ENCODE peak calls at places on chromosome X, in five cellular contexts. Z, B, X, Y and N are unnamed samples.

GRCh38 chrX:80223922-80224579 is 196.2 kb upstream of the TENT5D start:
- DNase-seq in X (no peak), B (no peak), Z (no peak), Y (peak), N (no peak)

GRCh38 chrX:45781901-45782553 is 581.4 kb upstream of the DIPK2B start:
- DNase-seq in Z (no peak), Y (peak), X (peak), B (no peak), N (no peak)

GRCh38 chrX:106894392-106894909 is 8.7 kb downstream of the RIPPLY1 start:
- DNase-seq in Z (no peak), B (peak), Y (peak), X (peak), N (peak)

GRCh38 chrX:20863649-20864048 is 510.6 kb upstream of the CNKSR2 start:
- DNase-seq in Z (no peak), B (no peak), X (no peak), Y (no peak), N (no peak)

GRCh38 chrX:70452143-70452733 is 7.6 kb downstream of the DLG3 start:
- DNase-seq in Z (no peak), B (peak), X (peak), Y (peak), N (no peak)

GRCh38 chrX:100615015-100615414 is 21.6 kb downstream of the TSPAN6 start:
- DNase-seq in Z (no peak), B (no peak), X (peak), Y (peak), N (no peak)

GRCh38 chrX:44872319-44872816 is 620 bp upstream of the KDM6A start:
- DNase-seq in Y (peak), Z (no peak), B (peak), X (peak), N (no peak)

GRCh38 chrX:56026816-56027215 is 205.3 kb upstream of the KLF8 start:
- DNase-seq in X (no peak), B (no peak), Y (no peak), Z (no peak), N (no peak)

GRCh38 chrX:55702611-55703010 is 14.9 kb upstream of the RRAGB start:
- DNase-seq in Y (no peak), X (no peak), Z (no peak), B (no peak), N (no peak)

GRCh38 chrX:70332600-70332999 is 42.7 kb downstream of the KIF4A start:
- DNase-seq in Z (no peak), B (no peak), X (peak), Y (no peak), N (no peak)

GRCh38 chrX:46577116-46578005 is 3.8 kb downstream of the CHST7 start:
- DNase-seq in B (no peak), Y (no peak), Z (no peak), X (peak), N (no peak)

GRCh38 chrX:97123001-97123400 is 239.3 kb downstream of the RPA4 start:
- DNase-seq in Y (no peak), B (no peak), Z (no peak), X (no peak), N (no peak)

GRCh38 chrX:131987252-131987651 is 35.9 kb upstream of the STK26 start:
- DNase-seq in X (peak), Z (no peak), B (no peak), Y (no peak), N (no peak)

GRCh38 chrX:24542756-24543155 is 77.7 kb downstream of the PDK3 start:
- DNase-seq in X (no peak), Y (no peak), B (no peak), Z (no peak), N (no peak)

GRCh38 chrX:20116575-20117240 is at the start of gene MAP7D2:
- DNase-seq in Y (no peak), X (no peak), B (no peak), Z (no peak), N (no peak)

GRCh38 chrX:38312436-38312835 is 14.9 kb downstream of the RPGR start:
- DNase-seq in B (no peak), Z (peak), X (peak), Y (peak), N (no peak)

GRCh38 chrX:104195489-104196084 is 29.3 kb downstream of the FAM199X start:
- DNase-seq in B (no peak), Y (peak), X (peak), Z (no peak), N (no peak)

GRCh38 chrX:140346711-140347110 is 158.2 kb downstream of the SOX3 start:
- DNase-seq in X (peak), Y (no peak), Z (no peak), B (no peak), N (no peak)

GRCh38 chrX:120377179-120377578 is 15.3 kb downstream of the ATP1B4 start:
- DNase-seq in X (no peak), Z (no peak), B (no peak), Y (no peak), N (no peak)

GRCh38 chrX:8988456-8988855 is 45.5 kb downstream of the FAM9B start:
- DNase-seq in Y (peak), Z (peak), X (no peak), B (no peak), N (peak)

GRCh38 chrX:23931149-23931604 is 23.4 kb downstream of the CXorf58 start:
- DNase-seq in X (no peak), Y (no peak), Z (no peak), B (no peak), N (no peak)

GRCh38 chrX:40158036-40158706 is 60.4 kb upstream of the BCOR start:
- DNase-seq in B (no peak), Y (no peak), X (no peak), Z (no peak), N (no peak)

GRCh38 chrX:19673334-19674040 is 158.2 kb upstream of the MAP3K15 start:
- DNase-seq in X (peak), Y (peak), Z (peak), B (no peak), N (peak)

GRCh38 chrX:120549483-120550452 is 11.0 kb downstream of the CUL4B start:
- DNase-seq in X (peak), Z (peak), Y (peak), B (no peak), N (peak)

GRCh38 chrX:19789782-19790181 is 97.6 kb downstream of the SH3KBP1 start:
- DNase-seq in Y (no peak), Z (no peak), B (no peak), X (no peak), N (no peak)

GRCh38 chrX:103250977-103251376 is 4.0 kb downstream of the TCEAL8 start:
- DNase-seq in X (no peak), Y (no peak), B (no peak), Z (no peak), N (no peak)

GRCh38 chrX:56794831-56795230 is 65.8 kb downstream of the NBDY start:
- DNase-seq in Z (no peak), B (peak), X (no peak), Y (no peak), N (no peak)

GRCh38 chrX:97401154-97401553 is 517.4 kb downstream of the RPA4 start:
- DNase-seq in X (no peak), Z (no peak), Y (no peak), B (no peak), N (no peak)

GRCh38 chrX:4682637-4683036 is 969.2 kb upstream of the PRKX start:
- DNase-seq in Y (no peak), B (no peak), X (no peak), Z (no peak), N (no peak)